ENCODE peak calls at places on chromosomes 7 and 10, in five cellular contexts. U is neural progenitor cell, A is heart right ventricle, T is Panc1, G is esophagus muscularis mucosa. N is an unnamed sample.

GRCh38 chr7:85001493-85002345 is 185.1 kb downstream of the SEMA3D start:
- DNase-seq in U (no peak), A (no peak), T (no peak), G (no peak), N (no peak)

GRCh38 chr10:71482620-71483019 is 85.9 kb downstream of the CDH23 start:
- DNase-seq in U (no peak), A (no peak), T (no peak), G (no peak), N (no peak)

GRCh38 chr10:25059990-25060389 is 43.6 kb downstream of the THNSL1 start:
- DNase-seq in U (no peak), A (peak; percentile 14), T (no peak), G (no peak), N (no peak)

GRCh38 chr7:121313793-121314676 is 14.8 kb upstream of the WNT16 start:
- DNase-seq in U (no peak), A (no peak), T (no peak), G (no peak), N (peak; percentile 50)

GRCh38 chr10:118926018-118926417 is 103.5 kb upstream of the NANOS1 start:
- DNase-seq in U (no peak), A (no peak), T (no peak), G (peak; percentile 72), N (no peak)

GRCh38 chr7:157807510-157807909 is 470.7 kb downstream of the DNAJB6 start:
- DNase-seq in U (peak; percentile 63), A (no peak), T (no peak), G (no peak), N (no peak)

GRCh38 chr7:30977896-30978564 is 14.3 kb downstream of the GHRHR start:
- DNase-seq in U (peak; percentile 74), A (no peak), T (no peak), G (no peak), N (no peak)

GRCh38 chr10:47361293-47361692 is 13.1 kb downstream of the RBP3 start:
- DNase-seq in U (peak; percentile 81), A (peak; percentile 31), T (no peak), G (no peak), N (no peak)

GRCh38 chr10:62890395-62890794 is 74.2 kb upstream of the EGR2 start:
- DNase-seq in U (no peak), A (no peak), T (no peak), G (no peak), N (no peak)

GRCh38 chr10:30199376-30200018 is 140.1 kb upstream of the JCAD start:
- DNase-seq in U (no peak), A (no peak), T (no peak), G (no peak), N (no peak)

GRCh38 chr7:26212921-26213718 is 11.6 kb downstream of the CBX3 start:
- DNase-seq in U (no peak), A (no peak), T (no peak), G (no peak), N (no peak)

GRCh38 chr7:28130277-28130676 is 50.3 kb downstream of the JAZF1 start:
- DNase-seq in U (no peak), A (no peak), T (no peak), G (no peak), N (no peak)

GRCh38 chr7:73758581-73759138 is 11.4 kb downstream of the CLDN3 start:
- DNase-seq in U (no peak), A (no peak), T (no peak), G (no peak), N (no peak)

GRCh38 chr10:70816220-70816894 is 609 bp downstream of the SGPL1 start:
- DNase-seq in U (peak; percentile 85), A (peak; percentile 68), T (no peak), G (no peak), N (no peak)

GRCh38 chr10:119006451-119007210 is 22.9 kb upstream of the NANOS1 start:
- DNase-seq in U (no peak), A (no peak), T (peak; percentile 95), G (peak; percentile 96), N (no peak)

GRCh38 chr7:109751241-109751640 is 1181.6 kb downstream of the DNAJB9 start:
- DNase-seq in U (no peak), A (no peak), T (no peak), G (no peak), N (no peak)

GRCh38 chr10:110068780-110069179 is 61.0 kb downstream of the ADD3 start:
- DNase-seq in U (no peak), A (no peak), T (no peak), G (no peak), N (no peak)

GRCh38 chr7:110090113-110090820 is 1000.7 kb upstream of the LRRN3 start:
- DNase-seq in U (peak; percentile 15), A (no peak), T (peak; percentile 17), G (no peak), N (no peak)

GRCh38 chr10:88992945-88993537 is 2.4 kb downstream of the FAS start:
- DNase-seq in U (no peak), A (no peak), T (no peak), G (no peak), N (no peak)

GRCh38 chr7:156897673-156898072 is 4.7 kb upstream of the LMBR1 start:
- DNase-seq in U (no peak), A (no peak), T (no peak), G (peak; percentile 55), N (no peak)

GRCh38 chr10:99276848-99277486 is 41.3 kb upstream of the HPSE2 start:
- DNase-seq in U (peak; percentile 45), A (no peak), T (peak; percentile 22), G (no peak), N (peak; percentile 10)

GRCh38 chr7:38840736-38841460 is 68.1 kb downstream of the VPS41 start:
- DNase-seq in U (no peak), A (no peak), T (no peak), G (no peak), N (no peak)

GRCh38 chr7:124784879-124785818 is 19.6 kb upstream of the GPR37 start:
- DNase-seq in U (peak; percentile 69), A (no peak), T (peak; percentile 55), G (no peak), N (peak; percentile 12)

GRCh38 chr10:22087365-22087738 is 83.8 kb upstream of the DNAJC1 start:
- DNase-seq in U (no peak), A (no peak), T (no peak), G (no peak), N (no peak)

GRCh38 chr10:35208949-35209613 is 82.4 kb downstream of the CREM start:
- DNase-seq in U (no peak), A (no peak), T (no peak), G (no peak), N (no peak)

GRCh38 chr7:55912748-55913158 is 25.5 kb downstream of the ZNF713 start:
- DNase-seq in U (no peak), A (no peak), T (no peak), G (no peak), N (no peak)

GRCh38 chr10:72087392-72087968 is 871 bp downstream of the SPOCK2 start:
- DNase-seq in U (peak; percentile 39), A (no peak), T (no peak), G (no peak), N (no peak)

DNA sequence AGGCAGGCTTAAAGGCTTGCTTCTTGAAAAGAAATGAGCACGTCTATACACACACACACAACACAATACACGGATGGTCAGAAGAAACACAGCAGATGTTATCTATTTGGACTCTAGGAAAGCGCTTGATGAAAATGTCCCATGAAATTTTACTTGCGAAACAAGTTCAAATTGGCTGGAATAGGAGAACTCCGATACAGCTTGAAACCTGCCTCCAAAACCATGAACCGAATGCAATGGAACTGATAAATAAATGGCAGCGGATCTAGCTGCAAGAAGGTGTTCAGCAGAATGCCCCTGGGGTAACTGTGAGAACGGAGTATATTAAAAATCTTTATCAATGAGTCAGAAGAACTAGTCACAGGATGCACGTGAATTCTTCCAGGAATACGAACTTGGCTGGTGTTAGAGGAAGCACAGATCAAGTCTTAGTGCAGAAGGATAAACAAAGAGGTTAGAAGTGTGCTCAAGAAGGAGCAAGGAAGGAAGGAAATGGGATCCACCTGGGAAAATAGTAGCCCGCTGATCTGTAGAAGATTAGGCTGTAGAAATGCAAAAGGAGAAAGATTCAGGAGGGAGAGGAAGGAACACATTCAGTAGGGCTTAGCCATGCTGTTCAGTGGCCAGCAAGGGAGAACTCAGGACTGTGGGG is 142.0 kb upstream of the PRKCQ start:
- DNase-seq in U (no peak), A (no peak), T (peak; percentile 2), G (no peak), N (no peak)
- H3K4me3 ChIP-seq in U (no peak overlapping the region), A (no peak overlapping the region), T (no peak overlapping the region), G (no peak overlapping the region), N (no peak overlapping the region)

GRCh38 chr10:131580076-131580652 is 268.6 kb upstream of the TCERG1L start:
- DNase-seq in U (no peak), A (no peak), T (no peak), G (peak; percentile 83), N (no peak)

GRCh38 chr10:131578472-131578970 is 267.0 kb upstream of the TCERG1L start:
- DNase-seq in U (no peak), A (no peak), T (no peak), G (peak; percentile 72), N (no peak)

GRCh38 chr10:131577786-131578471 is 266.4 kb upstream of the TCERG1L start:
- DNase-seq in U (no peak), A (no peak), T (no peak), G (no peak), N (no peak)

GRCh38 chr10:131579251-131580071 is 267.9 kb upstream of the TCERG1L start:
- DNase-seq in U (no peak), A (no peak), T (no peak), G (peak; percentile 86), N (no peak)

DNA sequence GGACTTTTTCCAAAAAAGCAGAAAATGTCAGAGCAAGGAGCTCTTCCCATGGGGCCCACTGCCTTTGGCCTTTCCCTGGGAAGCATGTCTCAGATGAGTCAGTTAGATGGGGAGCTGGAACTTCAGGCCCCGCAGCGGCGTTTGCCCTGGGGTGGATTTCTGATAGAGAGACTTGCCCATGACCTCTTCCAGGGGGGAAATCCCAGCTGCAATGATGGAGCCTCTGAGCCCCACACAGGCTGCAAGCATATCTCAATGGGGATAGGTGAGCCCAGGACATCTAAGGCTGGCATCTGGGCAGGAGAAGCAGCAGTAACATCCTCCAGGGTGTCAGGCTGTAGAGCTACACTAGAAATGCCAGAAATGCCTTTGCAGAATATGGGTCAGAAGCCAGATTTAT is 269.2 kb upstream of the TCERG1L start:
- DNase-seq in U (no peak), A (no peak), T (no peak), G (peak; percentile 77), N (no peak)
- TF ChIP-seq CTCF in U (no peak), A (no peak), T (no peak), G (no peak), N (no peak)

GRCh38 chr10:117242463-117242832 is 1.5 kb downstream of the SLC18A2 start:
- DNase-seq in U (no peak), A (no peak), T (no peak), G (no peak), N (no peak)

GRCh38 chr10:117239031-117239430 is 1.9 kb upstream of the SLC18A2 start:
- DNase-seq in U (no peak), A (no peak), T (no peak), G (no peak), N (no peak)

GRCh38 chr10:117241541-117242462 is 888 bp downstream of the SLC18A2 start:
- DNase-seq in U (peak; percentile 67), A (no peak), T (no peak), G (no peak), N (no peak)

GRCh38 chr10:117240730-117241529 is at the start of gene SLC18A2:
- DNase-seq in U (peak; percentile 78), A (no peak), T (no peak), G (no peak), N (no peak)

GRCh38 chr10:117240105-117240729 is 697 bp upstream of the SLC18A2 start:
- DNase-seq in U (no peak), A (no peak), T (no peak), G (no peak), N (no peak)
- H3K4me3 ChIP-seq in U (peak overlapping the region; percentile 57), A (no peak overlapping the region), T (no peak overlapping the region), G (no peak overlapping the region), N (no peak overlapping the region)

GRCh38 chr7:10720042-10720441 is 253.6 kb upstream of the PHF14 start:
- DNase-seq in U (no peak), A (no peak), T (no peak), G (no peak), N (no peak)
- TF ChIP-seq CTCF in U (peak; percentile 13), A (no peak), T (no peak), G (no peak), N (no peak)